ENCODE peak calls at places on chromosomes 1 and 21, in seven cellular contexts. H, T, S, A, W, M and V are unnamed samples.

GRCh38 chr21:28436286-28436932 is 556.3 kb downstream of the LTN1 start:
- DNase-seq in H (no peak), T (peak), S (peak), A (peak), W (no peak), M (peak), V (no peak)

GRCh38 chr1:214327519-214327918 is 46.6 kb downstream of the SMYD2 start:
- DNase-seq in H (no peak), T (peak), S (no peak), A (no peak), W (no peak), M (no peak), V (no peak)

GRCh38 chr21:17611414-17612022 is 1.2 kb downstream of the BTG3 start:
- DNase-seq in H (peak), T (peak), S (peak), A (peak), W (peak), M (peak), V (peak)

GRCh38 chr1:186456731-186457255 is 4.1 kb downstream of the PDC start:
- DNase-seq in H (no peak), T (no peak), S (no peak), A (no peak), W (no peak), M (no peak), V (no peak)

GRCh38 chr21:42218836-42219605 is at the start of gene ABCG1:
- DNase-seq in H (peak), T (no peak), S (peak), A (peak), W (peak), M (peak), V (peak)

GRCh38 chr1:119712342-119713038 is 756 bp downstream of the PHGDH start:
- DNase-seq in H (peak), T (peak), S (peak), A (peak), W (peak), M (peak), V (peak)

GRCh38 chr21:26490771-26491170 is 82.3 kb downstream of the CYYR1 start:
- DNase-seq in H (no peak), T (no peak), S (no peak), A (peak), W (peak), M (no peak), V (no peak)

GRCh38 chr1:199855580-199855979 is 171.9 kb upstream of the NR5A2 start:
- DNase-seq in H (no peak), T (peak), S (peak), A (peak), W (no peak), M (peak), V (no peak)

GRCh38 chr1:157170677-157171515 is 32.7 kb upstream of the ETV3 start:
- DNase-seq in H (peak), T (peak), S (no peak), A (peak), W (peak), M (peak), V (peak)

GRCh38 chr1:31985430-31985829 is 28.2 kb upstream of the KHDRBS1 start:
- DNase-seq in H (no peak), T (no peak), S (peak), A (no peak), W (no peak), M (no peak), V (no peak)

GRCh38 chr1:177228721-177229088 is 57.9 kb downstream of the BRINP2 start:
- DNase-seq in H (no peak), T (peak), S (peak), A (no peak), W (no peak), M (no peak), V (no peak)

GRCh38 chr1:205147191-205147590 is 25.4 kb upstream of the RBBP5 start:
- DNase-seq in H (no peak), T (peak), S (peak), A (no peak), W (no peak), M (no peak), V (no peak)

GRCh38 chr1:59061876-59062275 is 235.0 kb upstream of the FGGY start:
- DNase-seq in H (no peak), T (peak), S (peak), A (peak), W (no peak), M (peak), V (no peak)

GRCh38 chr1:29197993-29198392 is 16.3 kb upstream of the SRSF4 start:
- DNase-seq in H (no peak), T (no peak), S (no peak), A (no peak), W (no peak), M (no peak), V (no peak)

GRCh38 chr1:64701071-64701470 is 43.8 kb upstream of the RAVER2 start:
- DNase-seq in H (no peak), T (no peak), S (no peak), A (peak), W (no peak), M (no peak), V (no peak)

GRCh38 chr1:84145051-84145450 is 980 bp downstream of the PRKACB start:
- DNase-seq in H (no peak), T (no peak), S (peak), A (no peak), W (no peak), M (no peak), V (no peak)

GRCh38 chr1:234535763-234536515 is 57.0 kb upstream of the TARBP1 start:
- DNase-seq in H (no peak), T (peak), S (peak), A (no peak), W (peak), M (no peak), V (no peak)

GRCh38 chr21:27380303-27380702 is 413.4 kb upstream of the ADAMTS5 start:
- DNase-seq in H (no peak), T (no peak), S (no peak), A (no peak), W (no peak), M (no peak), V (no peak)

GRCh38 chr1:246320286-246320685 is 186.8 kb downstream of the SMYD3 start:
- DNase-seq in H (no peak), T (peak), S (peak), A (no peak), W (no peak), M (no peak), V (no peak)

GRCh38 chr1:76591963-76592362 is 275.3 kb upstream of the ST6GALNAC5 start:
- DNase-seq in H (no peak), T (no peak), S (no peak), A (no peak), W (no peak), M (no peak), V (no peak)

GRCh38 chr21:43766734-43767497 is 9.2 kb downstream of the CSTB start:
- DNase-seq in H (no peak), T (peak), S (no peak), A (no peak), W (no peak), M (no peak), V (no peak)

GRCh38 chr21:43824250-43824882 is 35.0 kb downstream of the RRP1 start:
- DNase-seq in H (no peak), T (peak), S (peak), A (no peak), W (no peak), M (no peak), V (no peak)

GRCh38 chr1:28602536-28603439 is 10.7 kb downstream of the RAB42 start:
- DNase-seq in H (peak), T (peak), S (peak), A (peak), W (peak), M (peak), V (no peak)

GRCh38 chr1:6475381-6476133 is 9.6 kb upstream of the TNFRSF25 start:
- DNase-seq in H (peak), T (peak), S (no peak), A (peak), W (no peak), M (peak), V (peak)

GRCh38 chr1:8913457-8913856 is 32.2 kb upstream of the CA6 start:
- DNase-seq in H (no peak), T (no peak), S (no peak), A (no peak), W (no peak), M (no peak), V (no peak)

DNA sequence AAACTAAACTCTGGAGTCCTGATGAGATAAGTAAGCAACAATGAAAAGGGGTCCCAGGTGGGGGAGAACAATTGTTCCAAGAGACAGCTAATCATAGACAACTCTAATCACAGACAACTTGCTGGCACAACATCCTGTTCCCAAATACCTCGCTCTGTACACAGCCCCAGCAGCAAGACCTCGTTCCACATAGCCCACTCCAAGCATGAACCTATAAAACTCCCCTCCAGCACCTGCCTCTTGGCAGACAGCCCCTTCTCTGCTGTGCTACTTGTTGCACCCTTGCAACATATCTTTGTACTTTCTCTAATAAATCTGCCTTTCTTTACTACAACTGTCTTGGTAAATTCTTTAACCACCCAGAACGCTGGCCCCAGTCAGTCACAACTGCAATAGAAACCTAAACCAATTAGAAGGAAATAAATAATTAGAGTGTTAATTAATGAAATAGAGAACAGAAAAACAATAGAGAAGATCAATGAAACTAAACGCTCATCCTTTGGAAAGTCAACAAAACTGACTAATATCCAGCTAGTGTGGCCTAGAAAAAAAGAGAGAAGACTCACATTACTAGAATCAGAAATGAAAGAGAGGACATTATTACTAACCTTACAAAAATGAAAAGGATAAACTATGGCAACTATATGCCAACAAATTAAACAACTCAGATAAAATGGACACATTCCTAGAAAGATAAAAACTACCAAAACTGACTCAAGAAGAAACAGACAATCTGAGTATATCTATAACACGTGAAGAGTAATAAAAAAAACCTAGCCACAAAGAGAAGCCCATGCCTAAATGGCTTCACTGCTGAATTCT is 36.1 kb downstream of the LRRC40 start:
- DNase-seq in H (no peak), T (no peak), S (peak), A (peak), W (no peak), M (no peak), V (no peak)
- H4K8ac ChIP-seq in H (no peak), T (peak), S (no peak), A (no peak), W (no peak), M (no peak), V (no peak)

GRCh38 chr21:32340863-32341848 is 42.5 kb downstream of the MRAP start:
- DNase-seq in H (no peak), T (no peak), S (no peak), A (no peak), W (no peak), M (no peak), V (no peak)
- H4K8ac ChIP-seq in H (no peak), T (no peak), S (no peak), A (no peak), W (no peak), M (no peak), V (no peak)

GRCh38 chr1:173861731-173862145 is 6.1 kb downstream of the GAS5 start:
- DNase-seq in H (peak), T (no peak), S (no peak), A (peak), W (no peak), M (no peak), V (peak)

GRCh38 chr1:173862769-173863223 is 5.0 kb downstream of the GAS5 start:
- DNase-seq in H (no peak), T (no peak), S (no peak), A (peak), W (no peak), M (no peak), V (peak)

GRCh38 chr1:173865468-173866164 is 2.2 kb downstream of the GAS5 start:
- DNase-seq in H (no peak), T (no peak), S (no peak), A (no peak), W (no peak), M (no peak), V (no peak)

GRCh38 chr1:173864179-173864867 is 3.5 kb downstream of the GAS5 start:
- DNase-seq in H (no peak), T (no peak), S (peak), A (no peak), W (no peak), M (no peak), V (no peak)

GRCh38 chr1:173863224-173864151 is 4.3 kb downstream of the GAS5 start:
- DNase-seq in H (no peak), T (no peak), S (no peak), A (no peak), W (no peak), M (no peak), V (no peak)
- H4K8ac ChIP-seq in H (no peak), T (no peak), S (no peak), A (no peak), W (no peak), M (no peak), V (no peak)

DNA sequence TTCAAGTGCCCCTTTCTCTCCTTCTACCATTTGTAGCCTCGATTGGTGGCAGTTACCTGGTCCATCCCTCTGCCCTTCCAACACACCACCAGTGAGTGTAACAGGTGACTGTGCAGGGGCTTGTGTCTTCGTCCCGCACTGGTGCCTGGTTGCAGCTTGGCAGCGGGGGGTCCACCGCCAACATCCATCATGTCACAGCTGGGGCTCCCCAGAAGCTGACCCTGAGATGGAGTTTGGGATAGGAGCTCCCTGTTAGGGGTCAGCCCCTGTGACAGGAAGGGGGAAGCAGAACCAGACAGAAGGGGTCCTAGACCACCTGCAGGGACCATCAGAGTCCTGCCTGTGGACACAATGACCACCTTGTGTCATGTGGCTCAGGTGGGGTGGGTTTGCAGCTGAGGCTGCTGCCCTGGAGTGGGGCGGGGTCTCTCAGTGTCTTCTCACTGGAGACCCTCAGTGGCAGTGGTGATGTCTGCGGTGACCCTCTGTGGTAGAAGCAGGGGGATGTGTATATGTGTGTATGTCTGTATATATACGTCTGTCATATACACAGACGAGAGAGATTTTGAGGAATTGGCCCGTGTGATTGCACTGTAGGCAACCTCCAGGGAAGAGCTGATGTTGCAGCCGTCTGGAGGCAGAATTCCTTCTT is 3.5 kb upstream of the CALML6 start:
- DNase-seq in H (no peak), T (no peak), S (no peak), A (no peak), W (no peak), M (no peak), V (peak)
- H4K8ac ChIP-seq in H (no peak), T (no peak), S (no peak), A (no peak), W (no peak), M (no peak), V (no peak)